ENCODE peak calls at places on chromosomes 16 and 17, in ten cellular contexts. A, R, P, H, O, N, D, V, I and F are unnamed samples.

GRCh38 chr17:55322451-55322985 is 57.8 kb downstream of the HLF start:
- DNase-seq in A (peak; percentile 75), R (no peak), P (no peak), H (no peak), O (no peak), N (no peak), D (no peak), V (no peak), I (no peak), F (no peak)

GRCh38 chr17:35537569-35538209 is at the start of gene SLFN12L:
- DNase-seq in A (no peak), R (no peak), P (peak; percentile 42), H (no peak), O (no peak), N (no peak), D (no peak), V (no peak), I (no peak), F (no peak)

GRCh38 chr17:70394430-70394829 is 225.1 kb downstream of the KCNJ2 start:
- DNase-seq in A (peak; percentile 18), R (no peak), P (peak; percentile 2), H (no peak), O (no peak), N (no peak), D (no peak), V (no peak), I (no peak), F (no peak)

GRCh38 chr17:40295471-40296457 is 8.1 kb downstream of the CDC6 start:
- DNase-seq in A (no peak), R (no peak), P (no peak), H (no peak), O (no peak), N (no peak), D (no peak), V (no peak), I (no peak), F (no peak)

GRCh38 chr16:85126731-85127662 is 14.7 kb upstream of the CIBAR2 start:
- DNase-seq in A (peak; percentile 87), R (peak; percentile 62), P (peak; percentile 86), H (no peak), O (no peak), N (no peak), D (no peak), V (no peak), I (no peak), F (peak; percentile 67)

GRCh38 chr16:72092832-72093447 is 480 bp downstream of the TXNL4B start:
- DNase-seq in A (peak; percentile 56), R (no peak), P (peak; percentile 52), H (no peak), O (peak; percentile 54), N (no peak), D (no peak), V (no peak), I (no peak), F (peak; percentile 63)

GRCh38 chr16:16197966-16198365 is 25.3 kb downstream of the ABCC6 start:
- DNase-seq in A (no peak), R (no peak), P (no peak), H (no peak), O (no peak), N (no peak), D (no peak), V (no peak), I (no peak), F (no peak)

GRCh38 chr16:67558859-67559258 is 3.5 kb upstream of the CTCF start:
- DNase-seq in A (no peak), R (no peak), P (no peak), H (no peak), O (no peak), N (no peak), D (no peak), V (no peak), I (no peak), F (no peak)

GRCh38 chr16:69100046-69100765 is 5.2 kb upstream of the HAS3 start:
- DNase-seq in A (no peak), R (no peak), P (no peak), H (no peak), O (no peak), N (no peak), D (no peak), V (no peak), I (no peak), F (no peak)

GRCh38 chr16:13351222-13351621 is 449.8 kb downstream of the SHISA9 start:
- DNase-seq in A (no peak), R (no peak), P (no peak), H (no peak), O (no peak), N (no peak), D (no peak), V (no peak), I (no peak), F (no peak)

GRCh38 chr17:1565860-1566259 is 3.3 kb upstream of the PITPNA start:
- DNase-seq in A (no peak), R (no peak), P (no peak), H (no peak), O (no peak), N (no peak), D (no peak), V (no peak), I (no peak), F (no peak)

GRCh38 chr16:55632259-55632658 is 23.5 kb upstream of the SLC6A2 start:
- DNase-seq in A (no peak), R (no peak), P (no peak), H (no peak), O (no peak), N (no peak), D (no peak), V (no peak), I (no peak), F (no peak)

GRCh38 chr17:44846206-44846605 is 1.5 kb upstream of the HIGD1B start:
- DNase-seq in A (no peak), R (no peak), P (no peak), H (no peak), O (no peak), N (no peak), D (no peak), V (no peak), I (no peak), F (no peak)

GRCh38 chr17:4247361-4247980 is 16.3 kb downstream of the ANKFY1 start:
- DNase-seq in A (no peak), R (no peak), P (peak; percentile 71), H (no peak), O (no peak), N (no peak), D (no peak), V (no peak), I (no peak), F (no peak)

GRCh38 chr16:50198802-50199410 is 45.8 kb downstream of the TENT4B start:
- DNase-seq in A (no peak), R (no peak), P (no peak), H (no peak), O (no peak), N (no peak), D (no peak), V (no peak), I (no peak), F (no peak)

GRCh38 chr17:83199500-83200201 is 120.2 kb downstream of the METRNL start:
- DNase-seq in A (peak; percentile 54), R (peak; percentile 18), P (no peak), H (peak; percentile 49), O (no peak), N (peak; percentile 11), D (no peak), V (peak; percentile 46), I (no peak), F (no peak)

GRCh38 chr17:36932383-36933173 is 4.7 kb upstream of the LHX1 start:
- DNase-seq in A (no peak), R (no peak), P (no peak), H (no peak), O (no peak), N (no peak), D (no peak), V (no peak), I (no peak), F (no peak)

GRCh38 chr16:84502581-84502980 is 1.9 kb downstream of the MEAK7 start:
- DNase-seq in A (peak; percentile 42), R (no peak), P (no peak), H (no peak), O (no peak), N (no peak), D (no peak), V (no peak), I (no peak), F (no peak)

GRCh38 chr16:35737076-35737475 is 2277.7 kb downstream of the TP53TG3F start:
- DNase-seq in A (no peak), R (no peak), P (no peak), H (no peak), O (no peak), N (no peak), D (no peak), V (no peak), I (no peak), F (no peak)

GRCh38 chr16:72202014-72202413 is 30.1 kb upstream of the PMFBP1 start:
- DNase-seq in A (peak; percentile 48), R (no peak), P (no peak), H (no peak), O (no peak), N (no peak), D (no peak), V (no peak), I (no peak), F (no peak)

GRCh38 chr17:82786427-82786826 is 34.6 kb downstream of the TBCD start:
- DNase-seq in A (no peak), R (no peak), P (no peak), H (no peak), O (no peak), N (no peak), D (no peak), V (no peak), I (no peak), F (no peak)

GRCh38 chr16:51150159-51150893 is 744 bp downstream of the SALL1 start:
- DNase-seq in A (peak; percentile 56), R (no peak), P (no peak), H (no peak), O (no peak), N (no peak), D (no peak), V (no peak), I (no peak), F (peak; percentile 8)

GRCh38 chr17:80261159-80261894 is 675 bp downstream of the RNF213 start:
- DNase-seq in A (peak; percentile 72), R (peak; percentile 55), P (peak; percentile 92), H (peak; percentile 55), O (peak; percentile 89), N (peak; percentile 58), D (peak; percentile 39), V (peak; percentile 58), I (no peak), F (peak; percentile 47)

GRCh38 chr16:67537270-67537635 is 8.6 kb downstream of the RIPOR1 start:
- DNase-seq in A (peak; percentile 83), R (peak; percentile 78), P (no peak), H (peak; percentile 86), O (no peak), N (peak; percentile 43), D (no peak), V (peak; percentile 80), I (peak; percentile 42), F (no peak)

GRCh38 chr17:42027540-42027889 is 7.6 kb downstream of the NKIRAS2 start:
- DNase-seq in A (no peak), R (no peak), P (no peak), H (no peak), O (no peak), N (no peak), D (no peak), V (no peak), I (no peak), F (no peak)

GRCh38 chr17:79163071-79163470 is 88.4 kb downstream of the ENGASE start:
- DNase-seq in A (no peak), R (no peak), P (no peak), H (no peak), O (no peak), N (no peak), D (no peak), V (no peak), I (no peak), F (no peak)

GRCh38 chr17:68101075-68101991 is 65.8 kb downstream of the KPNA2 start:
- DNase-seq in A (peak; percentile 96), R (peak; percentile 90), P (peak; percentile 68), H (peak; percentile 98), O (peak; percentile 80), N (peak; percentile 97), D (peak; percentile 60), V (peak; percentile 94), I (peak; percentile 59), F (peak; percentile 96)

GRCh38 chr17:82227629-82228277 is 1.1 kb upstream of the SLC16A3 start:
- DNase-seq in A (no peak), R (no peak), P (no peak), H (no peak), O (no peak), N (no peak), D (no peak), V (no peak), I (no peak), F (no peak)